ENCODE peak calls at places on chromosomes 13 and 19, in four cellular contexts. B is uterus, M is thoracic aorta, H is left ventricle myocardium inferior. Z is an unnamed sample. For H3K4me1, the result is how much of the 10 kb centered on the place peaks cover.

GRCh38 chr19:7866399-7867091 is 7.6 kb downstream of the PRR36 start:
- DNase-seq in B (no peak), M (no peak), H (no peak), Z (no peak)

GRCh38 chr19:15173746-15174404 is 26.9 kb downstream of the NOTCH3 start:
- DNase-seq in B (no peak), M (no peak), H (no peak), Z (no peak)

GRCh38 chr19:6071103-6071485 is 39.2 kb downstream of the RFX2 start:
- DNase-seq in B (no peak), M (no peak), H (no peak), Z (no peak)

GRCh38 chr19:39052243-39052746 is 19.9 kb upstream of the FBXO27 start:
- DNase-seq in B (peak), M (peak), H (peak), Z (peak)

GRCh38 chr19:30253581-30253996 is 118.6 kb upstream of the ZNF536 start:
- DNase-seq in B (no peak), M (no peak), H (no peak), Z (no peak)

GRCh38 chr13:42600943-42601342 is 27.0 kb downstream of the TNFSF11 start:
- DNase-seq in B (no peak), M (no peak), H (no peak), Z (no peak)

GRCh38 chr13:114109646-114110045 is 22.8 kb downstream of the RASA3 start:
- DNase-seq in B (peak), M (no peak), H (no peak), Z (no peak)

GRCh38 chr19:4868286-4868834 is 893 bp upstream of the PLIN3 start:
- DNase-seq in B (no peak), M (no peak), H (no peak), Z (no peak)

GRCh38 chr19:33644284-33644836 is 22.6 kb downstream of the CHST8 start:
- DNase-seq in B (no peak), M (no peak), H (no peak), Z (no peak)

GRCh38 chr19:7153008-7153407 is 83.5 kb downstream of the ZNF557 start:
- DNase-seq in B (no peak), M (no peak), H (no peak), Z (no peak)

GRCh38 chr13:75079226-75079625 is 402.7 kb downstream of the TBC1D4 start:
- DNase-seq in B (no peak), M (no peak), H (no peak), Z (no peak)

GRCh38 chr13:46951516-46951915 is 54.7 kb upstream of the HTR2A start:
- DNase-seq in B (no peak), M (no peak), H (no peak), Z (no peak)

GRCh38 chr19:50859849-50860248 is 5.1 kb downstream of the KLK3 start:
- DNase-seq in B (no peak), M (no peak), H (no peak), Z (no peak)

GRCh38 chr13:49635599-49636433 is 7.5 kb downstream of the ARL11 start:
- DNase-seq in B (no peak), M (no peak), H (no peak), Z (peak)

GRCh38 chr19:40802300-40803169 is 3.5 kb downstream of the EGLN2 start:
- DNase-seq in B (peak), M (no peak), H (peak), Z (no peak)

GRCh38 chr13:42048323-42048624 is 174 bp upstream of the DGKH start:
- DNase-seq in B (no peak), M (no peak), H (no peak), Z (peak)

GRCh38 chr19:18587962-18588610 is 512 bp upstream of the REX1BD start:
- DNase-seq in B (no peak), M (no peak), H (no peak), Z (no peak)

GRCh38 chr19:53894736-53895135 is 12.7 kb downstream of the PRKCG start:
- DNase-seq in B (no peak), M (no peak), H (no peak), Z (no peak)

GRCh38 chr13:114071441-114071840 is 61.0 kb downstream of the RASA3 start:
- DNase-seq in B (no peak), M (no peak), H (no peak), Z (no peak)

GRCh38 chr13:112466132-112467025 is 90.2 kb downstream of the SPACA7 start:
- DNase-seq in B (no peak), M (no peak), H (no peak), Z (no peak)

GRCh38 chr13:26436914-26437313 is 120.6 kb upstream of the WASF3 start:
- DNase-seq in B (no peak), M (no peak), H (no peak), Z (no peak)

GRCh38 chr13:43127103-43127817 is 103.9 kb downstream of the DNAJC15 start:
- DNase-seq in B (no peak), M (no peak), H (no peak), Z (no peak)

GRCh38 chr13:113906566-113906965 is 42.7 kb upstream of the GAS6 start:
- DNase-seq in B (peak), M (no peak), H (no peak), Z (no peak)

GRCh38 chr13:75072368-75072767 is 409.6 kb downstream of the TBC1D4 start:
- DNase-seq in B (no peak), M (no peak), H (no peak), Z (no peak)

GRCh38 chr19:24000656-24001055 is 86.0 kb downstream of the ZNF726 start:
- DNase-seq in B (no peak), M (no peak), H (no peak), Z (no peak)

GRCh38 chr19:46890423-46891170 is 29.8 kb downstream of the ARHGAP35 start:
- DNase-seq in B (no peak), M (no peak), H (no peak), Z (no peak)
- H3K27ac ChIP-seq in B (no peak), M (no peak), H (no peak), Z (no peak)

GRCh38 chr13:110875243-110875642 is 39.6 kb downstream of the ANKRD10 start:
- DNase-seq in B (no peak), M (no peak), H (no peak), Z (peak)
- H3K4me3 ChIP-seq in B (no peak), M (peak), H (peak), Z (no peak)

DNA sequence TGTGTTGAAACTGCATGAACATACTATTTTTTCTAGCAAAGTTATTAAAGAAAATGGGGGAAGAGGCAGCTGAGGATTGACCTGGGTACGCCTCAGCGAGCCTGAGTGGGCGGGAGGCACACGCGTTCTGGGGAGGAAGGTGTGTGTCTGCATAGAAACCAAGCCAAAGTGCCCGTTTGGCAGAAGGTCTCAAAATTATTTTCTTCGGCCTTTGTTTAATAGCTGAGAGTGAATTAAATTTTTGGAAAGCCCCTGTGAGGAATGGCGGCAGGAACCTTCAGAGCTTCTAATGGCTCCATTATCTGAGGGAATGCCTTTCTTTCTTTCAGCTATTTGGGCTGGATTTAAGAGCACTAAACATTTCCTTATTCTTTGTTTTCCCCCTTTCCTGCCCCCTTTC is 5.2 kb downstream of the ZIC2 start:
- DNase-seq in B (no peak), M (no peak), H (no peak), Z (no peak)
- H3K4me1 ChIP-seq in B (under half), M (under half), H (under half), Z (under half)

GRCh38 chr13:110713642-110713952 is at the start of gene ING1:
- DNase-seq in B (no peak), M (no peak), H (peak), Z (no peak)

GRCh38 chr13:110715395-110716234 is 2.1 kb downstream of the ING1 start:
- DNase-seq in B (peak), M (peak), H (peak), Z (peak)

GRCh38 chr13:110714798-110715394 is 1.4 kb downstream of the ING1 start:
- DNase-seq in B (peak), M (no peak), H (peak), Z (no peak)

GRCh38 chr13:110713981-110714797 is 689 bp downstream of the ING1 start:
- DNase-seq in B (peak), M (no peak), H (peak), Z (peak)

GRCh38 chr13:110716235-110716505 is 2.7 kb downstream of the ING1 start:
- DNase-seq in B (no peak), M (no peak), H (no peak), Z (peak)
- H3K27ac ChIP-seq in B (peak), M (peak), H (peak), Z (peak)

GRCh38 chr19:41883821-41884733 is 1.1 kb downstream of the ARHGEF1 start:
- DNase-seq in B (peak), M (peak), H (peak), Z (peak)
- H3K4me3 ChIP-seq in B (peak), M (peak), H (peak), Z (peak)

GRCh38 chr13:51621597-51621996 is 37.3 kb downstream of the WDFY2 start:
- DNase-seq in B (no peak), M (no peak), H (no peak), Z (no peak)
- H3K4me1 ChIP-seq in B (under half), M (under half), H (half or more), Z (under half)

DNA sequence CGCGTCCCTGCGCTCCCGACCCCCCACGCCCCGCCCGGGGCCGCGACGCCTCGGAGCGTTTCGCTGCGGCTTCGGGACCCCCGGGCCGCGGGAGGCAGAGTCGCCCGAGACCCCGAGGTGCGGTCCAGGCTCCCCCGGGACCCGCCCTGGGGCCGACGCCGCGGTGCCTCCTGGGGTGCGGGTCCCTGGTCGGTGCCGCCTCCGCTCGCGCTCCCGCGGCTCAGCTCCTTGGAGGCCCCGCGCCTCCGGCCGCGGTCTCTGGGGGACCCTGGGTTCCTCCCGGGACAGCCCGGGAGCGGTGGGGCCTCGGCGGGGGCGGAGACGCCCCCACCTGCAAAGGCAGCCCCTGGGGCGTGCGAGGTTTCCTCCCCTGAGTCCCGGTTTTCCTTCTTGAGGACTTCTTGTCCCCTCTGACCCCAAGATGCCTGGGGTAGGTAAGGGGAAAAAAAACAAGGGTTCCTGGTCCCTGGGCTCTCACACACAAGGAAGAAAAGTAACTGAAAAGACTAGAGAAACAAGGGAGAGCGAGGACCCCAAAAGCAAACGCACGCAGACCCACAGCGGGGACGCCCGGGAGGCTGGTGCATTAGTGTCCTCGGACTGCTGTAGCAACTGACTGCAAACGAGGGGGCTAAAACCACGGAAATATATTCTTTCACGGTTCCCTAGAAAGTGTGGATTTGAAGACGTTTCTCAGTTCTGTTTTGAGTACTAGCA is 741 bp downstream of the ZNF555 start:
- DNase-seq in B (no peak), M (no peak), H (peak), Z (no peak)
- H3K27ac ChIP-seq in B (peak), M (no peak), H (peak), Z (peak)

GRCh38 chr19:45952691-45953505 is 20.8 kb downstream of the NOVA2 start:
- DNase-seq in B (peak), M (no peak), H (peak), Z (peak)
- H3K4me3 ChIP-seq in B (no peak), M (peak), H (peak), Z (peak)

GRCh38 chr19:55265173-55265572 is 6.4 kb upstream of the PPP6R1 start:
- DNase-seq in B (no peak), M (no peak), H (no peak), Z (no peak)
- H3K4me1 ChIP-seq in B (under half), M (under half), H (under half), Z (under half)